ENCODE peak calls at places on chromosomes 11 and 22, in four cellular contexts. H is heart left ventricle, V is thyroid gland, P is GM23338. T is an unnamed sample.

GRCh38 chr11:16382638-16383380 is 26.5 kb upstream of the SOX6 start:
- DNase-seq in P (no peak), V (no peak), H (no peak), T (no peak)

GRCh38 chr22:31603081-31603525 is 58.9 kb downstream of the PISD start:
- DNase-seq in V (peak), H (no peak), P (no peak), T (no peak)

GRCh38 chr11:47607380-47607779 is 13.2 kb upstream of the C1QTNF4 start:
- DNase-seq in H (no peak), V (peak), P (no peak), T (peak)

GRCh38 chr11:6531267-6531752 is 34.2 kb downstream of the DNHD1 start:
- DNase-seq in H (no peak), P (peak), V (peak), T (peak)

GRCh38 chr11:123298488-123299447 is 103.7 kb upstream of the CLMP start:
- DNase-seq in V (no peak), P (peak), H (no peak), T (no peak)

GRCh38 chr22:42296381-42296853 is 26.0 kb upstream of the TCF20 start:
- DNase-seq in H (peak), P (peak), V (peak), T (no peak)

GRCh38 chr11:34136420-34136819 is 31.0 kb downstream of the NAT10 start:
- DNase-seq in P (no peak), V (no peak), H (no peak), T (no peak)

GRCh38 chr11:122746050-122746478 is 90.5 kb downstream of the UBASH3B start:
- DNase-seq in P (no peak), V (no peak), H (no peak), T (no peak)

GRCh38 chr11:77994434-77995362 is at the start of gene INTS4:
- DNase-seq in V (peak), P (peak), H (peak), T (peak)

GRCh38 chr11:126257764-126258163 is 10.9 kb downstream of the SRPRA start:
- DNase-seq in V (no peak), P (no peak), H (no peak), T (peak)

GRCh38 chr11:68159161-68159560 is 38.0 kb upstream of the CHKA start:
- DNase-seq in H (no peak), V (no peak), P (no peak), T (no peak)

GRCh38 chr11:34744511-34744910 is 123.6 kb downstream of the EHF start:
- DNase-seq in P (no peak), V (no peak), H (no peak), T (no peak)

GRCh38 chr11:12111482-12112149 is 1.2 kb downstream of the MICAL2 start:
- DNase-seq in H (no peak), P (peak), V (peak), T (peak)

GRCh38 chr11:11035331-11035730 is 177.5 kb upstream of the ZBED5 start:
- DNase-seq in V (no peak), H (no peak), P (peak), T (peak)

GRCh38 chr22:49688516-49689254 is 139.0 kb downstream of the BRD1 start:
- DNase-seq in H (no peak), V (no peak), P (no peak), T (no peak)

GRCh38 chr22:49951986-49952896 is 8.3 kb upstream of the PIM3 start:
- DNase-seq in P (no peak), V (peak), H (no peak), T (peak)

GRCh38 chr22:23696326-23696851 is 5.6 kb downstream of the RGL4 start:
- DNase-seq in V (peak), H (peak), P (no peak), T (peak)

GRCh38 chr11:134026655-134027343 is 42.1 kb upstream of the JAM3 start:
- DNase-seq in P (peak), V (peak), H (no peak), T (no peak)

GRCh38 chr11:85704967-85705366 is 19.0 kb upstream of the CCDC89 start:
- DNase-seq in V (no peak), P (no peak), H (no peak), T (no peak)

GRCh38 chr22:42683599-42684283 is 34.5 kb upstream of the CYB5R3 start:
- DNase-seq in P (no peak), V (no peak), H (peak), T (no peak)

GRCh38 chr22:50696799-50697561 is 24.4 kb downstream of the SHANK3 start:
- DNase-seq in V (no peak), P (peak), H (no peak), T (peak)

GRCh38 chr11:64866173-64866491 is 12.3 kb downstream of the EHD1 start:
- DNase-seq in H (no peak), V (no peak), P (no peak), T (no peak)
- H3K4me3 ChIP-seq in H (no peak), V (no peak), P (no peak), T (no peak)

DNA sequence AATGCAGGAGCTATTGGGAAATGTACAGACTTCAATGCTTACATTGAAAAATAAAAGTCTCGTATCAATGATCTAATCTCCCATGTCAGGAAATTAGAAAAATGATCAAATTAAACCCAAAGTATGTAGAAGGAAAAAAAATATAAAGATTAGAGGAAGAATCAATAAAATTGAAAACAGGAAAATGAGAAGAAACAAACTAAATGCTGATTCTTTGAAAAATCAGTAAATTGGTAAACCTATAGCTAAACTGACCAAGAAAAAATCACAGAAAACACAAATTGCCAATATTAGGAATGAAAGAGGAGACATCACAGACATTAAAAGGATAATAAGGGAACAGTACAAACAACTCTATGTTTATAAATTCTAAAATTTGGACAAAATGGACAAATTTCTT is 11.8 kb downstream of the OR2AT4 start:
- DNase-seq in V (no peak), P (no peak), H (no peak), T (no peak)
- TF ChIP-seq CTCF in V (no peak), P (no peak), H (no peak), T (no peak)

DNA sequence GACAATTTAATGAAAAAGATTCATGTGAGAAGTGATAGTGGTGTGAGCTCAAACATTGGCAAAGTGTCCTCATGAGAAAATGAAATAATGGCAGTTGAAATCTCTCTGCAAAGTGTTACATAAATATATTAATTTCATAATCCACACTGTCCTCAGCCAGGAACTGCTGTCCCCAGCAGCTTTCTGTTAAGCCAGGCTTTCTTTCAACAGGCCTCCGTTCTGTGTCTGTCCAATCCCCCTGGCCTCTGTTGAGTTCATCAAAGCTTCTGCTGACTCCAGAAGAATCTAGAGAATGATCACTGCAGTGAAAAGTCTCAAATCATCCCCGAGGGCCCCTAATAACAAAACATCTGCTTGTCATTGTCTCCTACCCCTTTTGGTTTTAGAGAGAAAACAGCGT is 10.0 kb upstream of the ASCC2 start:
- DNase-seq in P (no peak), V (no peak), H (no peak), T (no peak)
- H3K4me3 ChIP-seq in P (no peak), V (no peak), H (no peak), T (no peak)

GRCh38 chr22:38974826-38975175 is 7.3 kb upstream of the APOBEC3B start:
- DNase-seq in V (peak), H (no peak), P (no peak), T (no peak)

GRCh38 chr22:38970548-38970947 is 11.6 kb upstream of the APOBEC3B start:
- DNase-seq in P (no peak), V (no peak), H (no peak), T (no peak)

GRCh38 chr22:38971202-38971601 is 10.9 kb upstream of the APOBEC3B start:
- DNase-seq in V (no peak), H (no peak), P (no peak), T (no peak)

GRCh38 chr22:38974170-38974825 is 7.8 kb upstream of the APOBEC3B start:
- DNase-seq in H (no peak), P (no peak), V (no peak), T (no peak)

DNA sequence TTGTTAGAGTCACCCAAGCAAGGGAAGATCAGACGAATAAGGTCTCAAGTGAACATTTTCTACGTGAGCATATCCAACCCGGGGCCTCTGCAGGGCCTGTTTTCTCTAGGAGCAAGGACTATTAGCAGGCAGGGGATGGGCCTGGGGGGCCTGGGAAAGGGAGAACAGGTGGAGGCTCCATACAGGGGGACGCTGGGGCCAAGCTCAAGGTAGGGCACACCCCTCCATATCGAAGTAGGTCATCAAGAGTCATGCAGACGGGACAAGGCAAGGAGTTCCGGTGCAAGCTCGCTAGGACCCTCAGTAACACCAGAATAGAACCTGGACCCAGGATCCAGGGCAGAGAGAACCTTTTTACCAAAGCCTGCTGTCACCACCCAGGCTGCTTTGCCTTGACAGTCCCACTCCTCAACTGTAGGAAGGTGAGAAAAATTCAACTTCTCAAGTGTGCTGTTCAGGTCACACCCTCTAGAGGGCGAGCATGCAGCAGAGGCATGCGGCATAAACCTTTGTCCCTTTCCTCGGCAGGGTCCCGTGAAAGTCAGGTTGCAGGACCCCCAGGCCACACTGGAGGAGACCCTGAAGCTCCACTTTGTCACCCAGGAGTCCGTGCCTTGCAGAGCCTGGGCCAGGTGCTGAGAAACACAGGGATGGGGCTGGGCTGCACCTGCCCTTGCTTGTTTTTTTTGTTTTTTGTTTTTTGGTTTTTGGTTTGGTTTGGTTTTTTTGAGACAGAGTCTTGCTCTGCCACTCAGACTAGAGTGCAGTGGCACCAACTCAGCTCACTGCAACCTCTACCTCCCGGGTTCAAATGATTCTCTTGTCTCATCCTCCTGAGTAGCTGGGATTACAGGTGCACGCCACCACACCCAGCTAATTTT is 8.6 kb upstream of the APOBEC3B start:
- DNase-seq in H (no peak), V (peak), P (peak), T (no peak)
- TF ChIP-seq CTCF in H (peak), V (no peak), P (peak), T (no peak)

GRCh38 chr22:18152519-18152918 is 2.5 kb downstream of the USP18 start:
- DNase-seq in P (no peak), H (no peak), V (no peak), T (no peak)

GRCh38 chr22:18154821-18155390 is 4.9 kb downstream of the USP18 start:
- DNase-seq in V (no peak), P (no peak), H (no peak), T (no peak)

GRCh38 chr22:18157714-18158028 is 7.7 kb downstream of the USP18 start:
- DNase-seq in H (no peak), V (no peak), P (peak), T (no peak)

GRCh38 chr22:18156878-18157713 is 7.1 kb downstream of the USP18 start:
- DNase-seq in H (peak), P (peak), V (peak), T (peak)
- H3K4me3 ChIP-seq in H (no peak), P (peak), V (no peak), T (no peak)

GRCh38 chr11:114846040-114846791 is 167.9 kb downstream of the NXPE2 start:
- DNase-seq in P (no peak), H (peak), V (peak), T (no peak)
- TF ChIP-seq CTCF in P (no peak), H (no peak), V (peak), T (no peak)

GRCh38 chr11:334264-335033 is 13.8 kb upstream of the IFITM3 start:
- DNase-seq in V (no peak), P (peak), H (no peak), T (peak)
- H3K4me3 ChIP-seq in V (no peak), P (peak), H (no peak), T (no peak)

GRCh38 chr11:108958446-108959123 is 293.7 kb downstream of the DDX10 start:
- DNase-seq in H (no peak), P (no peak), V (no peak), T (peak)
- TF ChIP-seq CTCF in H (no peak), P (no peak), V (no peak), T (peak)